ENCODE peak calls at places on chromosomes 11 and 22, in nine cellular contexts. Y is PC-9; O is neural crest cell; M is germinal center; T is heart right ventricle; Q is CD4-positive, alpha-beta memory T cell; E is H4; I is stomach; A is T-helper 9 cell. P is an unnamed sample.

GRCh38 chr11:91966368-91966767 is 258.2 kb upstream of the FAT3 start:
- DNase-seq in Y (no peak), O (no peak), M (no peak), T (no peak), Q (no peak), E (no peak), I (no peak), A (no peak), P (no peak)

GRCh38 chr11:12217879-12218278 is 107.5 kb downstream of the MICAL2 start:
- DNase-seq in Y (no peak), O (no peak), M (no peak), T (no peak), Q (no peak), E (no peak), I (no peak), A (no peak), P (no peak)

GRCh38 chr11:125974284-125974683 is 28.4 kb downstream of the VSIG10L2 start:
- DNase-seq in Y (no peak), O (no peak), M (no peak), T (no peak), Q (no peak), E (no peak), I (no peak), A (no peak), P (no peak)

GRCh38 chr11:35103366-35104194 is 35.4 kb upstream of the CD44 start:
- DNase-seq in Y (no peak), O (no peak), M (no peak), T (no peak), Q (no peak), E (peak), I (no peak), A (no peak), P (no peak)

GRCh38 chr11:132655187-132655855 is 877.0 kb downstream of the OPCML start:
- DNase-seq in Y (no peak), O (no peak), M (no peak), T (no peak), Q (no peak), E (no peak), I (no peak), A (no peak), P (no peak)

GRCh38 chr22:32144875-32145274 is 14.2 kb downstream of the C22orf42 start:
- DNase-seq in Y (no peak), O (no peak), M (peak), T (no peak), Q (no peak), E (no peak), I (no peak), A (no peak), P (no peak)

GRCh38 chr11:123438191-123438627 is 8.1 kb downstream of the GRAMD1B start:
- DNase-seq in Y (peak), O (no peak), M (no peak), T (no peak), Q (no peak), E (peak), I (no peak), A (no peak), P (no peak)

GRCh38 chr11:16317712-16318111 is 38.6 kb downstream of the SOX6 start:
- DNase-seq in Y (no peak), O (no peak), M (no peak), T (no peak), Q (no peak), E (no peak), I (no peak), A (no peak), P (no peak)

GRCh38 chr11:76824083-76824939 is 36.4 kb upstream of the ACER3 start:
- DNase-seq in Y (no peak), O (no peak), M (no peak), T (peak), Q (no peak), E (peak), I (no peak), A (no peak), P (no peak)

GRCh38 chr11:70020336-70021214 is 57.5 kb upstream of the ANO1 start:
- DNase-seq in Y (no peak), O (no peak), M (no peak), T (peak), Q (no peak), E (no peak), I (no peak), A (no peak), P (no peak)

GRCh38 chr11:27141576-27141975 is 101.0 kb downstream of the BBOX1 start:
- DNase-seq in Y (no peak), O (no peak), M (no peak), T (no peak), Q (no peak), E (no peak), I (no peak), A (no peak), P (no peak)

GRCh38 chr11:64744544-64745218 is 739 bp upstream of the RASGRP2 start:
- DNase-seq in Y (no peak), O (no peak), M (peak), T (no peak), Q (no peak), E (no peak), I (no peak), A (no peak), P (no peak)

GRCh38 chr22:49101873-49102272 is 725.8 kb downstream of the BRD1 start:
- DNase-seq in Y (no peak), O (no peak), M (no peak), T (no peak), Q (no peak), E (no peak), I (no peak), A (no peak), P (no peak)

GRCh38 chr11:120682866-120683265 is 171.3 kb downstream of the GRIK4 start:
- DNase-seq in Y (no peak), O (no peak), M (no peak), T (no peak), Q (no peak), E (no peak), I (no peak), A (no peak), P (peak)